ENCODE peak calls at places on chromosomes 6 and 20, in ten cellular contexts. One of them, this sample, is unnamed.

GRCh38 chr6:130913119-130913518 is 85.9 kb downstream of the SMLR1 start:
- DNase-seq in CD8-positive, alpha-beta T cell: no peak
- DNase-seq in mammary epithelial cell: peak; percentile 14
- DNase-seq in cardiac fibroblast: no peak
- DNase-seq in prostate gland: no peak
- DNase-seq in AG10803: no peak
- DNase-seq in testis: no peak
- DNase-seq in heart right ventricle: no peak
- DNase-seq in fibroblast of the aortic adventitia: no peak
- DNase-seq in psoas muscle: no peak
- DNase-seq in this sample: no peak

GRCh38 chr20:32017711-32018251 is 7.5 kb downstream of the CCM2L start:
- DNase-seq in CD8-positive, alpha-beta T cell: peak; percentile 51
- DNase-seq in mammary epithelial cell: peak; percentile 28
- DNase-seq in cardiac fibroblast: no peak
- DNase-seq in prostate gland: peak; percentile 60
- DNase-seq in AG10803: no peak
- DNase-seq in testis: no peak
- DNase-seq in heart right ventricle: no peak
- DNase-seq in fibroblast of the aortic adventitia: no peak
- DNase-seq in psoas muscle: no peak
- DNase-seq in this sample: peak; percentile 76

GRCh38 chr6:108921547-108922331 is 73.5 kb downstream of the ARMC2 start:
- DNase-seq in CD8-positive, alpha-beta T cell: no peak
- DNase-seq in mammary epithelial cell: peak; percentile 56
- DNase-seq in cardiac fibroblast: peak; percentile 93
- DNase-seq in prostate gland: peak; percentile 39
- DNase-seq in AG10803: peak; percentile 91
- DNase-seq in testis: no peak
- DNase-seq in heart right ventricle: no peak
- DNase-seq in fibroblast of the aortic adventitia: peak; percentile 98
- DNase-seq in psoas muscle: peak; percentile 33
- DNase-seq in this sample: no peak

GRCh38 chr20:62372042-62372993 is 5.2 kb upstream of the LAMA5 start:
- DNase-seq in CD8-positive, alpha-beta T cell: no peak
- DNase-seq in mammary epithelial cell: no peak
- DNase-seq in cardiac fibroblast: no peak
- DNase-seq in prostate gland: no peak
- DNase-seq in AG10803: no peak
- DNase-seq in testis: no peak
- DNase-seq in heart right ventricle: no peak
- DNase-seq in fibroblast of the aortic adventitia: no peak
- DNase-seq in psoas muscle: no peak
- DNase-seq in this sample: no peak

GRCh38 chr20:63057133-63058117 is 50.7 kb upstream of the BHLHE23 start:
- DNase-seq in CD8-positive, alpha-beta T cell: no peak
- DNase-seq in mammary epithelial cell: no peak
- DNase-seq in cardiac fibroblast: peak; percentile 13
- DNase-seq in prostate gland: no peak
- DNase-seq in AG10803: peak; percentile 12
- DNase-seq in testis: no peak
- DNase-seq in heart right ventricle: no peak
- DNase-seq in fibroblast of the aortic adventitia: peak; percentile 7
- DNase-seq in psoas muscle: no peak
- DNase-seq in this sample: no peak

GRCh38 chr20:53827996-53828672 is 234.5 kb upstream of the ZNF217 start:
- DNase-seq in CD8-positive, alpha-beta T cell: no peak
- DNase-seq in mammary epithelial cell: peak; percentile 91
- DNase-seq in cardiac fibroblast: peak; percentile 100
- DNase-seq in prostate gland: peak; percentile 67
- DNase-seq in AG10803: peak; percentile 98
- DNase-seq in testis: no peak
- DNase-seq in heart right ventricle: no peak
- DNase-seq in fibroblast of the aortic adventitia: peak; percentile 99
- DNase-seq in psoas muscle: no peak
- DNase-seq in this sample: no peak

GRCh38 chr6:16420715-16421461 is 182.5 kb downstream of the GMPR start:
- DNase-seq in CD8-positive, alpha-beta T cell: peak; percentile 33
- DNase-seq in mammary epithelial cell: no peak
- DNase-seq in cardiac fibroblast: peak; percentile 52
- DNase-seq in prostate gland: peak; percentile 41
- DNase-seq in AG10803: peak; percentile 96
- DNase-seq in testis: no peak
- DNase-seq in heart right ventricle: no peak
- DNase-seq in fibroblast of the aortic adventitia: peak; percentile 60
- DNase-seq in psoas muscle: no peak
- DNase-seq in this sample: no peak

GRCh38 chr20:17654649-17655285 is 27.3 kb downstream of the RRBP1 start:
- DNase-seq in CD8-positive, alpha-beta T cell: peak; percentile 25
- DNase-seq in mammary epithelial cell: no peak
- DNase-seq in cardiac fibroblast: peak; percentile 73
- DNase-seq in prostate gland: no peak
- DNase-seq in AG10803: no peak
- DNase-seq in testis: peak; percentile 60
- DNase-seq in heart right ventricle: peak; percentile 46
- DNase-seq in fibroblast of the aortic adventitia: peak; percentile 79
- DNase-seq in psoas muscle: peak; percentile 63
- DNase-seq in this sample: no peak

GRCh38 chr20:54432966-54433365 is 42.4 kb upstream of the DOK5 start:
- DNase-seq in CD8-positive, alpha-beta T cell: no peak
- DNase-seq in mammary epithelial cell: no peak
- DNase-seq in cardiac fibroblast: no peak
- DNase-seq in prostate gland: no peak
- DNase-seq in AG10803: no peak
- DNase-seq in testis: no peak
- DNase-seq in heart right ventricle: no peak
- DNase-seq in fibroblast of the aortic adventitia: no peak
- DNase-seq in psoas muscle: no peak
- DNase-seq in this sample: no peak

GRCh38 chr20:6976535-6976934 is 209.0 kb downstream of the BMP2 start:
- DNase-seq in CD8-positive, alpha-beta T cell: no peak
- DNase-seq in mammary epithelial cell: peak; percentile 27
- DNase-seq in cardiac fibroblast: peak; percentile 75
- DNase-seq in prostate gland: no peak
- DNase-seq in AG10803: no peak
- DNase-seq in testis: no peak
- DNase-seq in heart right ventricle: no peak
- DNase-seq in fibroblast of the aortic adventitia: no peak
- DNase-seq in psoas muscle: no peak
- DNase-seq in this sample: no peak

GRCh38 chr20:4170621-4171537 is 155.5 kb upstream of the RNF24 start:
- DNase-seq in CD8-positive, alpha-beta T cell: no peak
- DNase-seq in mammary epithelial cell: no peak
- DNase-seq in cardiac fibroblast: peak; percentile 43
- DNase-seq in prostate gland: peak; percentile 54
- DNase-seq in AG10803: no peak
- DNase-seq in testis: peak; percentile 79
- DNase-seq in heart right ventricle: no peak
- DNase-seq in fibroblast of the aortic adventitia: no peak
- DNase-seq in psoas muscle: no peak
- DNase-seq in this sample: no peak
- H3K4me3 ChIP-seq in CD8-positive, alpha-beta T cell: no peak overlapping the region
- H3K4me3 ChIP-seq in mammary epithelial cell: no peak overlapping the region
- H3K4me3 ChIP-seq in cardiac fibroblast: peak overlapping the region; percentile 47
- H3K4me3 ChIP-seq in prostate gland: no peak overlapping the region
- H3K4me3 ChIP-seq in AG10803: peak overlapping the region; percentile 70
- H3K4me3 ChIP-seq in testis: peak overlapping the region; percentile 75
- H3K4me3 ChIP-seq in heart right ventricle: no peak overlapping the region
- H3K4me3 ChIP-seq in fibroblast of the aortic adventitia: no peak overlapping the region
- H3K4me3 ChIP-seq in psoas muscle: no peak overlapping the region
- H3K4me3 ChIP-seq in this sample: no peak overlapping the region

DNA sequence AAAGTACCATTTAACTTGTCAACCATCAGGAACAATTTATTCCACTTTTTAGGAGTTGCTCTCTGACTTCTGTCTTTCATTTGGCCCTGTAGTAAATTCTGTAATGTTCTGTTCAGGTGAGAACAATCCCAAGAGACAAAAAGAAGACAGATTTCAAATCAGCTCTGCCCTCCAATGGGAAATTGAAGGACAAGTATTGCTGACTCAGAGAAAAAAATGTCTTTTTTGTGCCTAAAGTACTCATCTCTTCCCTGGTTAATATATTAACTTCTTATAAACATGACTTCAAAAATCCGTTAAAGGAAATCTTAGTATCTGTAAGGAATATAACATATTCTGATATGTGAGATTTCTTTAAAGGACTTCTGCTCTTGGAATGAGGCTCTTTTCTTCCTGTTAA is 38.6 kb upstream of the SCGN start:
- DNase-seq in CD8-positive, alpha-beta T cell: no peak
- DNase-seq in mammary epithelial cell: no peak
- DNase-seq in cardiac fibroblast: no peak
- DNase-seq in prostate gland: no peak
- DNase-seq in AG10803: no peak
- DNase-seq in testis: no peak
- DNase-seq in heart right ventricle: no peak
- DNase-seq in fibroblast of the aortic adventitia: no peak
- DNase-seq in psoas muscle: no peak
- DNase-seq in this sample: no peak
- H3K4me3 ChIP-seq in CD8-positive, alpha-beta T cell: no peak overlapping the region
- H3K4me3 ChIP-seq in mammary epithelial cell: no peak overlapping the region
- H3K4me3 ChIP-seq in cardiac fibroblast: no peak overlapping the region
- H3K4me3 ChIP-seq in prostate gland: no peak overlapping the region
- H3K4me3 ChIP-seq in AG10803: no peak overlapping the region
- H3K4me3 ChIP-seq in testis: no peak overlapping the region
- H3K4me3 ChIP-seq in heart right ventricle: no peak overlapping the region
- H3K4me3 ChIP-seq in fibroblast of the aortic adventitia: no peak overlapping the region
- H3K4me3 ChIP-seq in psoas muscle: no peak overlapping the region
- H3K4me3 ChIP-seq in this sample: no peak overlapping the region

DNA sequence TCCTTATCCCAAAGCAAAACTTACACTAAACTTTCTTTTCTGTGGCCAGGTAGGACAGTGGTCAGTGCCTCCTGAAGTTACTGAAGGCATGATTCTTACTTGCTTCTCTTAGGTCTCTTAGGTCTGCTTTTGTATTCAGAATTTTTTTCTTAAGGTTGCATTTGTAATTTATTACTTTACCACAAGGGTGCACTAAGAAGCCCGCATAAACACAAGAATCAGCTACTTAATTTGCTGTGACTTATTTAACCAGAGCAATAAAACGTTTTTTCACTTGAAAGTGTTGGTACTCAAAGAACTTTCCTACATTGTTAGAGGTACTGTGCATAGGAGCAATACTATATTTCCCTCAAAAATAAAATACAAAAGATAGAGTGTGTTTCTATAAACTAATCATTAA is 75.4 kb upstream of the LAMA2 start:
- DNase-seq in CD8-positive, alpha-beta T cell: no peak
- DNase-seq in mammary epithelial cell: peak; percentile 8
- DNase-seq in cardiac fibroblast: peak; percentile 74
- DNase-seq in prostate gland: no peak
- DNase-seq in AG10803: peak; percentile 61
- DNase-seq in testis: no peak
- DNase-seq in heart right ventricle: no peak
- DNase-seq in fibroblast of the aortic adventitia: peak; percentile 78
- DNase-seq in psoas muscle: no peak
- DNase-seq in this sample: no peak
- H3K4me3 ChIP-seq in CD8-positive, alpha-beta T cell: no peak overlapping the region
- H3K4me3 ChIP-seq in mammary epithelial cell: no peak overlapping the region
- H3K4me3 ChIP-seq in cardiac fibroblast: no peak overlapping the region
- H3K4me3 ChIP-seq in prostate gland: no peak overlapping the region
- H3K4me3 ChIP-seq in AG10803: no peak overlapping the region
- H3K4me3 ChIP-seq in testis: no peak overlapping the region
- H3K4me3 ChIP-seq in heart right ventricle: no peak overlapping the region
- H3K4me3 ChIP-seq in fibroblast of the aortic adventitia: no peak overlapping the region
- H3K4me3 ChIP-seq in psoas muscle: no peak overlapping the region
- H3K4me3 ChIP-seq in this sample: no peak overlapping the region

GRCh38 chr6:56841372-56841749 is 113.5 kb upstream of the BEND6 start:
- DNase-seq in CD8-positive, alpha-beta T cell: no peak
- DNase-seq in mammary epithelial cell: no peak
- DNase-seq in cardiac fibroblast: no peak
- DNase-seq in prostate gland: no peak
- DNase-seq in AG10803: no peak
- DNase-seq in testis: no peak
- DNase-seq in heart right ventricle: no peak
- DNase-seq in fibroblast of the aortic adventitia: no peak
- DNase-seq in psoas muscle: no peak
- DNase-seq in this sample: no peak
- H3K4me3 ChIP-seq in CD8-positive, alpha-beta T cell: no peak overlapping the region
- H3K4me3 ChIP-seq in mammary epithelial cell: no peak overlapping the region
- H3K4me3 ChIP-seq in cardiac fibroblast: peak overlapping the region; percentile 7
- H3K4me3 ChIP-seq in prostate gland: no peak overlapping the region
- H3K4me3 ChIP-seq in AG10803: peak overlapping the region; percentile 83
- H3K4me3 ChIP-seq in testis: no peak overlapping the region
- H3K4me3 ChIP-seq in heart right ventricle: peak overlapping the region; percentile 67
- H3K4me3 ChIP-seq in fibroblast of the aortic adventitia: peak overlapping the region; percentile 88
- H3K4me3 ChIP-seq in psoas muscle: peak overlapping the region; percentile 84
- H3K4me3 ChIP-seq in this sample: peak overlapping the region; percentile 67